ENCODE peak calls at places on chromosomes 3 and 15, in six cellular contexts. W is GM13976, Y is activated gamma-delta T cell treated with Interleukin-2 at 50 U/mL for 16 hours, G is T-cell, C is AG09309, T is fibroblast of the conjunctiva. L is an unnamed sample.

GRCh38 chr3:119240582-119241434 is at the start of gene B4GALT4:
- DNase-seq in W (peak; percentile 91), Y (peak; percentile 64), G (peak; percentile 58), C (peak; percentile 35), T (peak; percentile 69), L (peak; percentile 96)

GRCh38 chr15:61155741-61156700 is 73.1 kb downstream of the RORA start:
- DNase-seq in W (no peak), Y (no peak), G (no peak), C (no peak), T (peak; percentile 18), L (no peak)

GRCh38 chr3:65093641-65094040 is 405.8 kb upstream of the ADAMTS9 start:
- DNase-seq in W (no peak), Y (no peak), G (no peak), C (no peak), T (no peak), L (no peak)

GRCh38 chr3:74693696-74694393 is 79.4 kb upstream of the CNTN3 start:
- DNase-seq in W (no peak), Y (no peak), G (no peak), C (no peak), T (no peak), L (no peak)

GRCh38 chr3:13540332-13540995 is 8.5 kb upstream of the FBLN2 start:
- DNase-seq in W (no peak), Y (no peak), G (no peak), C (no peak), T (no peak), L (peak; percentile 40)

GRCh38 chr3:194638991-194639605 is 5.9 kb upstream of the TMEM44 start:
- DNase-seq in W (no peak), Y (no peak), G (no peak), C (no peak), T (no peak), L (no peak)

GRCh38 chr3:34568766-34569165 is 770.3 kb downstream of the PDCD6IP start:
- DNase-seq in W (no peak), Y (no peak), G (no peak), C (no peak), T (no peak), L (no peak)

GRCh38 chr3:50586763-50587070 is 17.4 kb downstream of the HEMK1 start:
- DNase-seq in W (no peak), Y (no peak), G (no peak), C (no peak), T (no peak), L (no peak)

GRCh38 chr15:88657326-88658069 is 18.7 kb downstream of the ISG20 start:
- DNase-seq in W (peak; percentile 75), Y (no peak), G (no peak), C (no peak), T (no peak), L (peak; percentile 36)

L was measured in right lobe of liver.